ENCODE peak calls at places on chromosomes 13 and 19, in seven cellular contexts. One of them, this sample, is unnamed.
A peak's percentile ranks its signal among the peaks of the same experiment; 100 is the strongest.

GRCh38 chr19:40217921-40218890 is at the start of gene TTC9B:
- DNase-seq in thoracic aorta: no peak
- DNase-seq in left ventricle myocardium inferior: no peak
- DNase-seq in fibroblast of villous mesenchyme: no peak
- DNase-seq in fibroblast of mammary gland: no peak
- DNase-seq in Peyer's patch: no peak
- DNase-seq in PC-9: no peak
- DNase-seq in this sample: no peak

GRCh38 chr19:58568731-58569130 is 4.4 kb downstream of the MZF1 start:
- DNase-seq in thoracic aorta: no peak
- DNase-seq in left ventricle myocardium inferior: no peak
- DNase-seq in fibroblast of villous mesenchyme: no peak
- DNase-seq in fibroblast of mammary gland: no peak
- DNase-seq in Peyer's patch: peak; percentile 36
- DNase-seq in PC-9: no peak
- DNase-seq in this sample: no peak

GRCh38 chr19:584240-585001 is 5.3 kb upstream of the HCN2 start:
- DNase-seq in thoracic aorta: no peak
- DNase-seq in left ventricle myocardium inferior: peak; percentile 56
- DNase-seq in fibroblast of villous mesenchyme: peak; percentile 63
- DNase-seq in fibroblast of mammary gland: peak; percentile 32
- DNase-seq in Peyer's patch: peak; percentile 68
- DNase-seq in PC-9: no peak
- DNase-seq in this sample: no peak

GRCh38 chr19:6126335-6126974 is 9.0 kb upstream of the ACSBG2 start:
- DNase-seq in thoracic aorta: no peak
- DNase-seq in left ventricle myocardium inferior: no peak
- DNase-seq in fibroblast of villous mesenchyme: peak; percentile 68
- DNase-seq in fibroblast of mammary gland: peak; percentile 69
- DNase-seq in Peyer's patch: no peak
- DNase-seq in PC-9: peak; percentile 74
- DNase-seq in this sample: peak; percentile 71

GRCh38 chr19:55068803-55069136 is 5.8 kb upstream of the RDH13 start:
- DNase-seq in thoracic aorta: no peak
- DNase-seq in left ventricle myocardium inferior: no peak
- DNase-seq in fibroblast of villous mesenchyme: no peak
- DNase-seq in fibroblast of mammary gland: no peak
- DNase-seq in Peyer's patch: no peak
- DNase-seq in PC-9: no peak
- DNase-seq in this sample: no peak

GRCh38 chr19:2869618-2870017 is 2.5 kb downstream of the ZNF556 start:
- DNase-seq in thoracic aorta: no peak
- DNase-seq in left ventricle myocardium inferior: no peak
- DNase-seq in fibroblast of villous mesenchyme: no peak
- DNase-seq in fibroblast of mammary gland: no peak
- DNase-seq in Peyer's patch: no peak
- DNase-seq in PC-9: no peak
- DNase-seq in this sample: no peak

GRCh38 chr13:111947026-111947810 is 119.7 kb upstream of the SOX1 start:
- DNase-seq in thoracic aorta: no peak
- DNase-seq in left ventricle myocardium inferior: no peak
- DNase-seq in fibroblast of villous mesenchyme: no peak
- DNase-seq in fibroblast of mammary gland: no peak
- DNase-seq in Peyer's patch: no peak
- DNase-seq in PC-9: no peak
- DNase-seq in this sample: no peak

GRCh38 chr19:55687281-55688172 is 12.5 kb downstream of the EPN1 start:
- DNase-seq in thoracic aorta: no peak
- DNase-seq in left ventricle myocardium inferior: peak; percentile 13
- DNase-seq in fibroblast of villous mesenchyme: no peak
- DNase-seq in fibroblast of mammary gland: no peak
- DNase-seq in Peyer's patch: peak; percentile 90
- DNase-seq in PC-9: no peak
- DNase-seq in this sample: no peak

GRCh38 chr13:75963318-75963717 is 327.2 kb downstream of the LMO7 start:
- DNase-seq in thoracic aorta: no peak
- DNase-seq in left ventricle myocardium inferior: no peak
- DNase-seq in fibroblast of villous mesenchyme: no peak
- DNase-seq in fibroblast of mammary gland: peak; percentile 5
- DNase-seq in Peyer's patch: no peak
- DNase-seq in PC-9: no peak
- DNase-seq in this sample: no peak

GRCh38 chr19:3459322-3459881 is 20.9 kb downstream of the SMIM24 start:
- DNase-seq in thoracic aorta: peak; percentile 87
- DNase-seq in left ventricle myocardium inferior: peak; percentile 91
- DNase-seq in fibroblast of villous mesenchyme: peak; percentile 96
- DNase-seq in fibroblast of mammary gland: peak; percentile 93
- DNase-seq in Peyer's patch: peak; percentile 75
- DNase-seq in PC-9: no peak
- DNase-seq in this sample: peak; percentile 63

GRCh38 chr13:39269411-39269810 is 231.2 kb downstream of the NHLRC3 start:
- DNase-seq in thoracic aorta: no peak
- DNase-seq in left ventricle myocardium inferior: no peak
- DNase-seq in fibroblast of villous mesenchyme: no peak
- DNase-seq in fibroblast of mammary gland: peak; percentile 13
- DNase-seq in Peyer's patch: no peak
- DNase-seq in PC-9: no peak
- DNase-seq in this sample: no peak

GRCh38 chr19:2154587-2155075 is 3.3 kb upstream of the AP3D1 start:
- DNase-seq in thoracic aorta: no peak
- DNase-seq in left ventricle myocardium inferior: no peak
- DNase-seq in fibroblast of villous mesenchyme: peak; percentile 49
- DNase-seq in fibroblast of mammary gland: peak; percentile 57
- DNase-seq in Peyer's patch: peak; percentile 62
- DNase-seq in PC-9: peak; percentile 96
- DNase-seq in this sample: no peak

GRCh38 chr13:40578055-40578454 is 88.4 kb downstream of the FOXO1 start:
- DNase-seq in thoracic aorta: no peak
- DNase-seq in left ventricle myocardium inferior: no peak
- DNase-seq in fibroblast of villous mesenchyme: no peak
- DNase-seq in fibroblast of mammary gland: no peak
- DNase-seq in Peyer's patch: no peak
- DNase-seq in PC-9: no peak
- DNase-seq in this sample: no peak

GRCh38 chr19:1361601-1362384 is 21.9 kb upstream of the NDUFS7 start:
- DNase-seq in thoracic aorta: no peak
- DNase-seq in left ventricle myocardium inferior: no peak
- DNase-seq in fibroblast of villous mesenchyme: peak; percentile 59
- DNase-seq in fibroblast of mammary gland: peak; percentile 83
- DNase-seq in Peyer's patch: no peak
- DNase-seq in PC-9: no peak
- DNase-seq in this sample: peak; percentile 79

GRCh38 chr19:10587022-10587838 is at the start of gene AP1M2:
- DNase-seq in thoracic aorta: no peak
- DNase-seq in left ventricle myocardium inferior: no peak
- DNase-seq in fibroblast of villous mesenchyme: no peak
- DNase-seq in fibroblast of mammary gland: no peak
- DNase-seq in Peyer's patch: peak; percentile 76
- DNase-seq in PC-9: peak; percentile 77
- DNase-seq in this sample: no peak

GRCh38 chr19:10587839-10588150 is 683 bp upstream of the AP1M2 start:
- DNase-seq in thoracic aorta: no peak
- DNase-seq in left ventricle myocardium inferior: no peak
- DNase-seq in fibroblast of villous mesenchyme: no peak
- DNase-seq in fibroblast of mammary gland: no peak
- DNase-seq in Peyer's patch: no peak
- DNase-seq in PC-9: no peak
- DNase-seq in this sample: no peak

GRCh38 chr19:10580979-10581631 is 6.0 kb downstream of the AP1M2 start:
- DNase-seq in thoracic aorta: peak; percentile 79
- DNase-seq in left ventricle myocardium inferior: peak; percentile 85
- DNase-seq in fibroblast of villous mesenchyme: peak; percentile 93
- DNase-seq in fibroblast of mammary gland: peak; percentile 90
- DNase-seq in Peyer's patch: peak; percentile 97
- DNase-seq in PC-9: peak; percentile 89
- DNase-seq in this sample: peak; percentile 95

GRCh38 chr19:10583021-10583776 is 3.9 kb downstream of the AP1M2 start:
- DNase-seq in thoracic aorta: no peak
- DNase-seq in left ventricle myocardium inferior: no peak
- DNase-seq in fibroblast of villous mesenchyme: no peak
- DNase-seq in fibroblast of mammary gland: peak; percentile 12
- DNase-seq in Peyer's patch: no peak
- DNase-seq in PC-9: no peak
- DNase-seq in this sample: no peak

GRCh38 chr19:10586396-10586795 is 716 bp downstream of the AP1M2 start:
- DNase-seq in thoracic aorta: no peak
- DNase-seq in left ventricle myocardium inferior: no peak
- DNase-seq in fibroblast of villous mesenchyme: no peak
- DNase-seq in fibroblast of mammary gland: no peak
- DNase-seq in Peyer's patch: no peak
- DNase-seq in PC-9: no peak
- DNase-seq in this sample: no peak
- H3K4me3 ChIP-seq in thoracic aorta: no peak overlapping the region
- H3K4me3 ChIP-seq in left ventricle myocardium inferior: no peak overlapping the region
- H3K4me3 ChIP-seq in fibroblast of villous mesenchyme: no peak overlapping the region
- H3K4me3 ChIP-seq in fibroblast of mammary gland: no peak overlapping the region
- H3K4me3 ChIP-seq in Peyer's patch: peak overlapping the region; percentile 70
- H3K4me3 ChIP-seq in PC-9: peak overlapping the region; percentile 86
- H3K4me3 ChIP-seq in this sample: no peak overlapping the region

GRCh38 chr19:41887711-41888382 is 4.9 kb downstream of the ARHGEF1 start:
- DNase-seq in thoracic aorta: no peak
- DNase-seq in left ventricle myocardium inferior: no peak
- DNase-seq in fibroblast of villous mesenchyme: peak; percentile 34
- DNase-seq in fibroblast of mammary gland: peak; percentile 20
- DNase-seq in Peyer's patch: peak; percentile 94
- DNase-seq in PC-9: peak; percentile 93
- DNase-seq in this sample: no peak
- TF ChIP-seq CTCF in thoracic aorta: no peak
- TF ChIP-seq CTCF in left ventricle myocardium inferior: no peak
- TF ChIP-seq CTCF in fibroblast of villous mesenchyme: no peak
- TF ChIP-seq CTCF in fibroblast of mammary gland: no peak
- TF ChIP-seq CTCF in Peyer's patch: peak; percentile 26
- TF ChIP-seq CTCF in PC-9: peak; percentile 67
- TF ChIP-seq CTCF in this sample: no peak

GRCh38 chr19:17080441-17080803 is 4.8 kb downstream of the MYO9B start:
- DNase-seq in thoracic aorta: no peak
- DNase-seq in left ventricle myocardium inferior: no peak
- DNase-seq in fibroblast of villous mesenchyme: no peak
- DNase-seq in fibroblast of mammary gland: no peak
- DNase-seq in Peyer's patch: no peak
- DNase-seq in PC-9: no peak
- DNase-seq in this sample: no peak

GRCh38 chr19:17079710-17080440 is 4.3 kb downstream of the MYO9B start:
- DNase-seq in thoracic aorta: peak; percentile 82
- DNase-seq in left ventricle myocardium inferior: peak; percentile 61
- DNase-seq in fibroblast of villous mesenchyme: peak; percentile 99
- DNase-seq in fibroblast of mammary gland: peak; percentile 99
- DNase-seq in Peyer's patch: peak; percentile 87
- DNase-seq in PC-9: peak; percentile 94
- DNase-seq in this sample: peak; percentile 97

GRCh38 chr19:17078038-17078919 is 2.7 kb downstream of the MYO9B start:
- DNase-seq in thoracic aorta: no peak
- DNase-seq in left ventricle myocardium inferior: no peak
- DNase-seq in fibroblast of villous mesenchyme: no peak
- DNase-seq in fibroblast of mammary gland: no peak
- DNase-seq in Peyer's patch: no peak
- DNase-seq in PC-9: no peak
- DNase-seq in this sample: no peak

GRCh38 chr19:17077447-17078028 is 2.0 kb downstream of the MYO9B start:
- DNase-seq in thoracic aorta: no peak
- DNase-seq in left ventricle myocardium inferior: no peak
- DNase-seq in fibroblast of villous mesenchyme: no peak
- DNase-seq in fibroblast of mammary gland: no peak
- DNase-seq in Peyer's patch: no peak
- DNase-seq in PC-9: no peak
- DNase-seq in this sample: no peak

DNA sequence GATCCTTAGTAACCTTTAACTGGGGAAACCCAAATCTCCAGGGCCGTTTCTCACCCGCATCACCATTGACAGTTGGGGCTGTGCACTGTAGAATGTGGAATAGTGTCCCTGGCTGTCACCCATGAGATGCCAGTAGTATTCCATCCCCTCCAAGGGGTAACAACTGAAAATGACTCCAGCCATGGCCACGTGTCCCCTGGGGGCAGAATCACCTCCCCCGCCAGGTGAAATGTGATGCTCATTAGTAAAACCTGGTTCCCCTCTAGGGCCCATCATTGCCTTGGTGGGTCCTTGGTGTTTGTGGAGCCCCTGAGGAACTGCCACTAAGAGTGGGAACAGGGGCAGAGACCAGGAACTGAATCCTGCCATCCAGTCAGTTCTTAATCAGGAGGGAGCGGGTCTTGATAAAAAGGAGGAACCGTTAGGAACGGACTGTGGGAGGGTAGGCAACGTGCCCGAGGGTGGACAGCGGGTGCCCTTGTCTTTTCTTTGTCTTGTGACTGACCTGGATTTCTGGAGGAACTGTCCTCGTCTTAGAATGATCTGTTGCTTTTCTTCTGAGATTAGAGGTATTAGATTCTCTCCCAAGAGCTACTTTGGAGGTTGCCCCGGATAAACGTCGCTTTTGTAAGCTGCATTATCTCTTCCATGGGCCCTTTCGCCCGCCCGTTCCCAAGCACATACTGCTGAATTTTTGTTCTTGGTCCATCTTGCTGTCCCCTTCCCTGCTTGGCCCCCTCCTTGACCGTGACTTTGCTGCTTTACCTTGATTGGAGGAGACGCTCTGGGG is 3.5 kb downstream of the MYO9B start:
- DNase-seq in thoracic aorta: no peak
- DNase-seq in left ventricle myocardium inferior: no peak
- DNase-seq in fibroblast of villous mesenchyme: no peak
- DNase-seq in fibroblast of mammary gland: peak; percentile 16
- DNase-seq in Peyer's patch: no peak
- DNase-seq in PC-9: no peak
- DNase-seq in this sample: no peak
- H3K4me3 ChIP-seq in thoracic aorta: peak overlapping the region; percentile 92
- H3K4me3 ChIP-seq in left ventricle myocardium inferior: peak overlapping the region; percentile 46
- H3K4me3 ChIP-seq in fibroblast of villous mesenchyme: peak overlapping the region; percentile 66
- H3K4me3 ChIP-seq in fibroblast of mammary gland: peak overlapping the region; percentile 58
- H3K4me3 ChIP-seq in Peyer's patch: peak overlapping the region; percentile 36
- H3K4me3 ChIP-seq in PC-9: peak overlapping the region; percentile 53
- H3K4me3 ChIP-seq in this sample: peak overlapping the region; percentile 54

DNA sequence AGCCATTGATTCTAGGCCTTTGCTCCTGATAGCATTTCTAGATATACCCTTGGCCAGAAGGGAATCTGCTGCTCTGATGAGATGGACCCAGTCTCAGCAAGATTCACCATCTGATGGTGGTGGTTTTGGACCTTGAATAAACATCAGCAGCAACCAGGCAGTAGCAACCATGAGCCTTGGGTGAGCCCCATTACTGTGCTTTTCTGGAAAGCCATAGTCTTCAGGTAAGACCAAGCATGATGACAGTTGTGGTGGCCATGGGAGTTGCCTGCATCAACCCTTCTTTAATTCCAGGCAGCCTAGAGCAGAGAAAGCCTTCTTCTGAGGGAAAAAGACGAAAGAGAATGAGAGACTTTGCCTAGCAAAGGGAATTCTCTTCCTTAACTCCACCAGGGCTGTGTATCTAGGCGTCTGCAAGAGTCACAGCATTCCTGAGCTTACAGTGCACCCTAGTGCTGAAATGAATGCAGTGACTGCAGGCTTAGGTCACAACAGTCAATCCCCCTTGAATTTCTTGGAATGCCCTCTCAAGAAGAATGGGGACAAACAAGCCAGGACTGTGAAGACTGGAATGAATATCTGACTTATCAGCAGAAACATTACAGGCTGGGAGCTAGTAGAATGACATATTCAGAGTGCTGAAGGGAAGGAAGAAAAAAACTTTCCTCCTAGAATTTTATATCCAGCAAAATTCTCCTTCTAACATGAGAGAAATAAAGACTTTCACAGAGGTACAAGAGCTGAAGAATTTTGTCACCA is 942.4 kb upstream of the PCDH20 start:
- DNase-seq in thoracic aorta: no peak
- DNase-seq in left ventricle myocardium inferior: no peak
- DNase-seq in fibroblast of villous mesenchyme: peak; percentile 0
- DNase-seq in fibroblast of mammary gland: peak; percentile 51
- DNase-seq in Peyer's patch: no peak
- DNase-seq in PC-9: no peak
- DNase-seq in this sample: peak; percentile 28
- TF ChIP-seq CTCF in thoracic aorta: no peak
- TF ChIP-seq CTCF in left ventricle myocardium inferior: no peak
- TF ChIP-seq CTCF in fibroblast of villous mesenchyme: no peak
- TF ChIP-seq CTCF in fibroblast of mammary gland: peak; percentile 49
- TF ChIP-seq CTCF in Peyer's patch: no peak
- TF ChIP-seq CTCF in PC-9: peak; percentile 65
- TF ChIP-seq CTCF in this sample: peak; percentile 27